ENCODE peak calls at places on chromosomes 5 and 9, in six cellular contexts. One of them, this sample, is unnamed.

GRCh38 chr5:166517976-166518375 is 1773.5 kb upstream of the WWC1 start:
- DNase-seq in stimulated activated CD8-positive, alpha-beta memory T cell treated with anti-CD3 and anti-CD28 coated beads, Interleukin-4, amount 100 ng/mL, for 1 hour: no peak
- DNase-seq in IMR-90: no peak
- DNase-seq in suprapubic skin: no peak
- DNase-seq in iris pigment epithelial cell: no peak
- DNase-seq in endothelial cell: no peak
- DNase-seq in this sample: no peak

GRCh38 chr9:95876595-95876994 is 1.1 kb downstream of the ERCC6L2 start:
- DNase-seq in stimulated activated CD8-positive, alpha-beta memory T cell treated with anti-CD3 and anti-CD28 coated beads, Interleukin-4, amount 100 ng/mL, for 1 hour: no peak
- DNase-seq in IMR-90: peak; percentile 22
- DNase-seq in iris pigment epithelial cell: no peak
- DNase-seq in suprapubic skin: no peak
- DNase-seq in endothelial cell: no peak
- DNase-seq in this sample: no peak

GRCh38 chr5:125926172-125926571 is 497.0 kb upstream of the GRAMD2B start:
- DNase-seq in endothelial cell: no peak
- DNase-seq in IMR-90: no peak
- DNase-seq in stimulated activated CD8-positive, alpha-beta memory T cell treated with anti-CD3 and anti-CD28 coated beads, Interleukin-4, amount 100 ng/mL, for 1 hour: no peak
- DNase-seq in iris pigment epithelial cell: no peak
- DNase-seq in suprapubic skin: no peak
- DNase-seq in this sample: no peak

GRCh38 chr5:168301593-168302388 is 10.3 kb downstream of the WWC1 start:
- DNase-seq in iris pigment epithelial cell: no peak
- DNase-seq in endothelial cell: no peak
- DNase-seq in IMR-90: no peak
- DNase-seq in suprapubic skin: no peak
- DNase-seq in stimulated activated CD8-positive, alpha-beta memory T cell treated with anti-CD3 and anti-CD28 coated beads, Interleukin-4, amount 100 ng/mL, for 1 hour: no peak
- DNase-seq in this sample: no peak

GRCh38 chr5:174608631-174609097 is 115.7 kb upstream of the MSX2 start:
- DNase-seq in IMR-90: no peak
- DNase-seq in iris pigment epithelial cell: no peak
- DNase-seq in endothelial cell: no peak
- DNase-seq in suprapubic skin: no peak
- DNase-seq in stimulated activated CD8-positive, alpha-beta memory T cell treated with anti-CD3 and anti-CD28 coated beads, Interleukin-4, amount 100 ng/mL, for 1 hour: no peak
- DNase-seq in this sample: peak; percentile 91

GRCh38 chr5:140286424-140286823 is 16.5 kb downstream of the PFDN1 start:
- DNase-seq in suprapubic skin: no peak
- DNase-seq in IMR-90: no peak
- DNase-seq in endothelial cell: no peak
- DNase-seq in stimulated activated CD8-positive, alpha-beta memory T cell treated with anti-CD3 and anti-CD28 coated beads, Interleukin-4, amount 100 ng/mL, for 1 hour: no peak
- DNase-seq in iris pigment epithelial cell: no peak
- DNase-seq in this sample: no peak

GRCh38 chr9:75146229-75146628 is 57.9 kb downstream of the OSTF1 start:
- DNase-seq in stimulated activated CD8-positive, alpha-beta memory T cell treated with anti-CD3 and anti-CD28 coated beads, Interleukin-4, amount 100 ng/mL, for 1 hour: no peak
- DNase-seq in IMR-90: peak; percentile 75
- DNase-seq in suprapubic skin: no peak
- DNase-seq in endothelial cell: no peak
- DNase-seq in iris pigment epithelial cell: peak; percentile 29
- DNase-seq in this sample: no peak

GRCh38 chr5:75847561-75848021 is 130.4 kb upstream of the POC5 start:
- DNase-seq in stimulated activated CD8-positive, alpha-beta memory T cell treated with anti-CD3 and anti-CD28 coated beads, Interleukin-4, amount 100 ng/mL, for 1 hour: no peak
- DNase-seq in iris pigment epithelial cell: no peak
- DNase-seq in endothelial cell: no peak
- DNase-seq in suprapubic skin: no peak
- DNase-seq in IMR-90: no peak
- DNase-seq in this sample: no peak

GRCh38 chr5:2003206-2003605 is 120.5 kb upstream of the IRX4 start:
- DNase-seq in iris pigment epithelial cell: no peak
- DNase-seq in stimulated activated CD8-positive, alpha-beta memory T cell treated with anti-CD3 and anti-CD28 coated beads, Interleukin-4, amount 100 ng/mL, for 1 hour: no peak
- DNase-seq in endothelial cell: no peak
- DNase-seq in IMR-90: no peak
- DNase-seq in suprapubic skin: no peak
- DNase-seq in this sample: peak; percentile 25

GRCh38 chr9:110183208-110184145 is 24.5 kb downstream of the C9orf152 start:
- DNase-seq in stimulated activated CD8-positive, alpha-beta memory T cell treated with anti-CD3 and anti-CD28 coated beads, Interleukin-4, amount 100 ng/mL, for 1 hour: no peak
- DNase-seq in suprapubic skin: no peak
- DNase-seq in iris pigment epithelial cell: peak; percentile 71
- DNase-seq in endothelial cell: peak; percentile 70
- DNase-seq in IMR-90: peak; percentile 77
- DNase-seq in this sample: peak; percentile 80

GRCh38 chr9:114276908-114277821 is 45.7 kb upstream of the ORM1 start:
- DNase-seq in endothelial cell: no peak
- DNase-seq in IMR-90: peak; percentile 98
- DNase-seq in iris pigment epithelial cell: peak; percentile 98
- DNase-seq in suprapubic skin: peak; percentile 69
- DNase-seq in stimulated activated CD8-positive, alpha-beta memory T cell treated with anti-CD3 and anti-CD28 coated beads, Interleukin-4, amount 100 ng/mL, for 1 hour: no peak
- DNase-seq in this sample: no peak

GRCh38 chr5:180441577-180441976 is 52.6 kb upstream of the CNOT6 start:
- DNase-seq in endothelial cell: no peak
- DNase-seq in suprapubic skin: no peak
- DNase-seq in iris pigment epithelial cell: peak; percentile 17
- DNase-seq in stimulated activated CD8-positive, alpha-beta memory T cell treated with anti-CD3 and anti-CD28 coated beads, Interleukin-4, amount 100 ng/mL, for 1 hour: no peak
- DNase-seq in IMR-90: no peak
- DNase-seq in this sample: no peak

GRCh38 chr5:124456244-124456643 is 290.2 kb downstream of the ZNF608 start:
- DNase-seq in IMR-90: peak; percentile 52
- DNase-seq in iris pigment epithelial cell: peak; percentile 14
- DNase-seq in suprapubic skin: no peak
- DNase-seq in stimulated activated CD8-positive, alpha-beta memory T cell treated with anti-CD3 and anti-CD28 coated beads, Interleukin-4, amount 100 ng/mL, for 1 hour: no peak
- DNase-seq in endothelial cell: no peak
- DNase-seq in this sample: no peak

GRCh38 chr5:118598311-118598710 is 390.0 kb downstream of the DTWD2 start:
- DNase-seq in iris pigment epithelial cell: no peak
- DNase-seq in endothelial cell: no peak
- DNase-seq in suprapubic skin: no peak
- DNase-seq in IMR-90: no peak
- DNase-seq in stimulated activated CD8-positive, alpha-beta memory T cell treated with anti-CD3 and anti-CD28 coated beads, Interleukin-4, amount 100 ng/mL, for 1 hour: no peak
- DNase-seq in this sample: no peak

GRCh38 chr9:97668485-97668884 is 28.7 kb downstream of the XPA start:
- DNase-seq in IMR-90: no peak
- DNase-seq in endothelial cell: no peak
- DNase-seq in iris pigment epithelial cell: no peak
- DNase-seq in suprapubic skin: no peak
- DNase-seq in stimulated activated CD8-positive, alpha-beta memory T cell treated with anti-CD3 and anti-CD28 coated beads, Interleukin-4, amount 100 ng/mL, for 1 hour: no peak
- DNase-seq in this sample: no peak

GRCh38 chr5:53923969-53924876 is 363.8 kb downstream of the NDUFS4 start:
- DNase-seq in stimulated activated CD8-positive, alpha-beta memory T cell treated with anti-CD3 and anti-CD28 coated beads, Interleukin-4, amount 100 ng/mL, for 1 hour: no peak
- DNase-seq in suprapubic skin: no peak
- DNase-seq in endothelial cell: no peak
- DNase-seq in iris pigment epithelial cell: peak; percentile 32
- DNase-seq in IMR-90: peak; percentile 62
- DNase-seq in this sample: no peak

GRCh38 chr5:111364992-111365391 is 140.8 kb downstream of the CAMK4 start:
- DNase-seq in IMR-90: peak; percentile 17
- DNase-seq in endothelial cell: no peak
- DNase-seq in stimulated activated CD8-positive, alpha-beta memory T cell treated with anti-CD3 and anti-CD28 coated beads, Interleukin-4, amount 100 ng/mL, for 1 hour: no peak
- DNase-seq in iris pigment epithelial cell: peak; percentile 12
- DNase-seq in suprapubic skin: no peak
- DNase-seq in this sample: no peak

GRCh38 chr5:135072357-135073247 is 38.6 kb upstream of the PITX1 start:
- DNase-seq in IMR-90: no peak
- DNase-seq in iris pigment epithelial cell: no peak
- DNase-seq in stimulated activated CD8-positive, alpha-beta memory T cell treated with anti-CD3 and anti-CD28 coated beads, Interleukin-4, amount 100 ng/mL, for 1 hour: no peak
- DNase-seq in endothelial cell: no peak
- DNase-seq in suprapubic skin: peak; percentile 60
- DNase-seq in this sample: no peak

GRCh38 chr9:129597355-129598088 is 23.4 kb downstream of the C9orf50 start:
- DNase-seq in IMR-90: peak; percentile 65
- DNase-seq in endothelial cell: peak; percentile 42
- DNase-seq in stimulated activated CD8-positive, alpha-beta memory T cell treated with anti-CD3 and anti-CD28 coated beads, Interleukin-4, amount 100 ng/mL, for 1 hour: no peak
- DNase-seq in iris pigment epithelial cell: peak; percentile 88
- DNase-seq in suprapubic skin: no peak
- DNase-seq in this sample: peak; percentile 82

GRCh38 chr9:124209279-124209678 is 48.5 kb upstream of the NEK6 start:
- DNase-seq in suprapubic skin: no peak
- DNase-seq in IMR-90: no peak
- DNase-seq in endothelial cell: no peak
- DNase-seq in iris pigment epithelial cell: no peak
- DNase-seq in stimulated activated CD8-positive, alpha-beta memory T cell treated with anti-CD3 and anti-CD28 coated beads, Interleukin-4, amount 100 ng/mL, for 1 hour: no peak
- DNase-seq in this sample: no peak

GRCh38 chr5:135106610-135107009 is 72.6 kb upstream of the PITX1 start:
- DNase-seq in iris pigment epithelial cell: peak; percentile 22
- DNase-seq in IMR-90: peak; percentile 64
- DNase-seq in suprapubic skin: no peak
- DNase-seq in stimulated activated CD8-positive, alpha-beta memory T cell treated with anti-CD3 and anti-CD28 coated beads, Interleukin-4, amount 100 ng/mL, for 1 hour: no peak
- DNase-seq in endothelial cell: no peak
- DNase-seq in this sample: no peak

GRCh38 chr5:176418251-176418650 is 1.9 kb upstream of the CLTB start:
- DNase-seq in IMR-90: no peak
- DNase-seq in suprapubic skin: no peak
- DNase-seq in endothelial cell: no peak
- DNase-seq in stimulated activated CD8-positive, alpha-beta memory T cell treated with anti-CD3 and anti-CD28 coated beads, Interleukin-4, amount 100 ng/mL, for 1 hour: no peak
- DNase-seq in iris pigment epithelial cell: peak; percentile 68
- DNase-seq in this sample: peak; percentile 59

GRCh38 chr5:123181394-123181801 is 92.4 kb downstream of the PRDM6 start:
- DNase-seq in stimulated activated CD8-positive, alpha-beta memory T cell treated with anti-CD3 and anti-CD28 coated beads, Interleukin-4, amount 100 ng/mL, for 1 hour: no peak
- DNase-seq in IMR-90: peak; percentile 10
- DNase-seq in endothelial cell: no peak
- DNase-seq in iris pigment epithelial cell: peak; percentile 52
- DNase-seq in suprapubic skin: no peak
- DNase-seq in this sample: no peak

This sample was measured in ureter.